ENCODE peak calls at places on chromosomes 3 and 15, in seven cellular contexts. Z is mucosa of descending colon; M is CD4-positive, alpha-beta T cell; J is CD8-positive, alpha-beta T cell; C is GM12865; E is fibroblast of the aortic adventitia; Q is AG04449. X is an unnamed sample.
A peak's percentile ranks its signal among the peaks of the same experiment; 100 is the strongest.

GRCh38 chr3:113070226-113071220 is 79.7 kb downstream of the GTPBP8 start:
- DNase-seq in Z (no peak), Q (no peak), C (peak; percentile 29), E (peak; percentile 49), M (no peak), J (no peak), X (peak; percentile 42)

GRCh38 chr3:105523496-105523895 is 156.8 kb downstream of the ALCAM start:
- DNase-seq in M (no peak), J (no peak), C (no peak), E (no peak), Z (no peak), Q (no peak), X (no peak)

GRCh38 chr15:78004919-78005634 is 72.4 kb downstream of the TBC1D2B start:
- DNase-seq in J (no peak), Z (peak; percentile 56), E (peak; percentile 85), M (no peak), Q (peak; percentile 65), C (no peak), X (no peak)

GRCh38 chr3:10994311-10994710 is 1.8 kb downstream of the SLC6A1 start:
- DNase-seq in Q (no peak), C (no peak), M (no peak), Z (no peak), E (no peak), J (no peak), X (no peak)

GRCh38 chr15:52790166-52790708 is at the start of gene ONECUT1:
- DNase-seq in J (no peak), Z (peak; percentile 72), M (peak; percentile 58), E (peak; percentile 11), Q (no peak), C (peak; percentile 65), X (peak; percentile 87)

GRCh38 chr3:133472889-133473288 is 73.0 kb downstream of the BFSP2 start:
- DNase-seq in Q (no peak), E (no peak), M (no peak), J (no peak), Z (no peak), C (no peak), X (no peak)

GRCh38 chr3:170714562-170715535 is 129.0 kb upstream of the SLC7A14 start:
- DNase-seq in Q (peak; percentile 77), J (no peak), M (no peak), Z (no peak), C (no peak), E (peak; percentile 82), X (no peak)

GRCh38 chr15:64810499-64811326 is 14.7 kb downstream of the PIF1 start:
- DNase-seq in E (no peak), Z (no peak), Q (no peak), J (no peak), C (no peak), M (no peak), X (no peak)

GRCh38 chr3:126036056-126036549 is 47.8 kb downstream of the SLC41A3 start:
- DNase-seq in M (no peak), E (no peak), J (no peak), Q (no peak), Z (no peak), C (no peak), X (no peak)

GRCh38 chr15:55555089-55555488 is 33.1 kb downstream of the PYGO1 start:
- DNase-seq in Z (no peak), E (no peak), J (no peak), C (no peak), Q (no peak), M (no peak), X (no peak)

GRCh38 chr15:60511351-60512157 is 32.6 kb upstream of the ICE2 start:
- DNase-seq in Z (no peak), E (no peak), C (no peak), M (no peak), J (no peak), Q (no peak), X (no peak)

GRCh38 chr3:147359177-147360062 is 46.9 kb downstream of the ZIC4 start:
- DNase-seq in J (no peak), E (no peak), M (no peak), Q (no peak), Z (no peak), C (no peak), X (no peak)

GRCh38 chr15:64527263-64527984 is 67.0 kb downstream of the ZNF609 start:
- DNase-seq in Z (no peak), J (no peak), C (no peak), E (peak; percentile 70), M (no peak), Q (peak; percentile 28), X (no peak)

GRCh38 chr3:9408061-9408460 is 10.6 kb downstream of the SETD5 start:
- DNase-seq in M (no peak), J (no peak), Z (no peak), C (no peak), Q (no peak), E (no peak), X (no peak)

GRCh38 chr3:13500133-13500885 is 20.2 kb downstream of the HDAC11 start:
- DNase-seq in E (no peak), J (no peak), C (no peak), Z (peak; percentile 21), M (no peak), Q (no peak), X (peak; percentile 61)

GRCh38 chr15:68511073-68511991 is 67.5 kb upstream of the CORO2B start:
- DNase-seq in M (no peak), C (no peak), E (peak; percentile 95), Q (peak; percentile 86), Z (no peak), J (no peak), X (no peak)

GRCh38 chr15:75650908-75651809 is 3.4 kb downstream of the SNX33 start:
- DNase-seq in E (no peak), M (no peak), C (no peak), Z (peak; percentile 58), Q (no peak), J (no peak), X (no peak)

DNA sequence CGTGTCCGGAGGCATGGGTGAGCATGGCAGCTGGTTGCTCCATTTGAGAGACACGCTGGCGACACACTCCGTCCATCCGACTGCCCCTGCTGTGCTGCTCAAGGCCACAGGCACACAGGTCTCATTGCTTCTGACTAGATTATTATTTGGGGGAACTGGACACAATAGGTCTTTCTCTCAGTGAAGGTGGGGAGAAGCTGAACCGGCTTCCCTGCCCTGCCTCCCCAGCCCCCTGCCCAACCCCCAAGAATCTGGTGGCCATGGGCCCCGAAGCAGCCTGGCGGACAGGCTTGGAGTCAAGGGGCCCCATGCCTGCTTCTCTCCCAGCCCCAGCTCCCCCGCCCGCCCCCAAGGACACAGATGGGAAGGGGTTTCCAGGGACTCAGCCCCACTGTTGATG is 49.5 kb downstream of the PGPEP1L start:
- DNase-seq in Z (no peak), Q (no peak), E (no peak), C (no peak), M (no peak), J (no peak), X (no peak)
- TF ChIP-seq CTCF in Z (no peak), Q (no peak), E (no peak), C (no peak), M (no peak), J (no peak), X (no peak)

GRCh38 chr3:51974277-51974962 is 444 bp upstream of the ABHD14A start:
- DNase-seq in J (no peak), Z (peak; percentile 72), C (peak; percentile 37), E (no peak), M (no peak), Q (no peak), X (no peak)
- TF ChIP-seq CTCF in J (no peak), Z (peak; percentile 2), C (no peak), E (no peak), M (peak; percentile 60), Q (no peak), X (no peak)

GRCh38 chr3:33145221-33145900 is 31.5 kb downstream of the CRTAP start:
- DNase-seq in M (no peak), Z (no peak), E (no peak), J (no peak), Q (no peak), C (no peak), X (no peak)

GRCh38 chr3:33144433-33144832 is 30.6 kb downstream of the CRTAP start:
- DNase-seq in J (peak; percentile 7), Q (no peak), Z (no peak), E (no peak), M (peak; percentile 9), C (peak; percentile 55), X (peak; percentile 43)

GRCh38 chr3:33145901-33146580 is 32.2 kb downstream of the CRTAP start:
- DNase-seq in C (no peak), Q (no peak), J (no peak), M (no peak), Z (no peak), E (no peak), X (no peak)

GRCh38 chr3:33152363-33153360 is 38.8 kb downstream of the CRTAP start:
- DNase-seq in J (no peak), Z (no peak), C (no peak), M (no peak), E (no peak), Q (no peak), X (no peak)

DNA sequence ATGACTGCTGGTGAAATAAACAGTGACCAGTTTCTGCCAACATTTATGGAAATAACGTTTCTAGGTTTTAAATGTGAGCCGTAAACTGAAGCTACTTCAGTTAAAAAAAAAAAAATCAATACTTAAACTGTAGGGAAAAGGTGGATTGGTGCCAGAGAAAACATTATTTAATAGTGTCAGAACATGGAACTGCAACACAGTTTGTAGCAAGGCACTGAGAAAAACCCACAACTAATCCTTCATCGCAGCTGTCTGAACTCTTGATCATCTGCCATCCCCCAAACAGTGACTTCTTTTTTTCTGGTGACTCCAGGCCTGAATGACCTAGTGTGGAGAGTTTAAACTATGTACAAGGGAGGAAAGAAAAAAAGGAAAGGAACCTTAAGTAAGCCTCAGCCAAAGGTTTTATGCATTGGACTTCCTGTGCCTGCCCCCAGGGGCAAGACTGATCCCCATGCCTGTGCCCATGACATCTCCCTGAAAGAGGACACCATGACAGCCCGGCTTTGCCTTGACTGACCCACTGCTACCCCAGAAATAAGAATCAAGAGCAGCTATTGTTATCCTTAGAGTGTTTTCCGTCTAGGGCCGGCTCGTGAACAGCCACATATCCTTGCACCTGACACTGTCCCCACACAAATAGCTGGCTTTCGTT is 33.1 kb downstream of the CRTAP start:
- DNase-seq in J (no peak), C (no peak), M (no peak), Q (no peak), Z (no peak), E (peak; percentile 76), X (no peak)
- TF ChIP-seq CTCF in J (no peak), C (no peak), M (no peak), Q (no peak), Z (no peak), E (peak; percentile 14), X (no peak)

DNA sequence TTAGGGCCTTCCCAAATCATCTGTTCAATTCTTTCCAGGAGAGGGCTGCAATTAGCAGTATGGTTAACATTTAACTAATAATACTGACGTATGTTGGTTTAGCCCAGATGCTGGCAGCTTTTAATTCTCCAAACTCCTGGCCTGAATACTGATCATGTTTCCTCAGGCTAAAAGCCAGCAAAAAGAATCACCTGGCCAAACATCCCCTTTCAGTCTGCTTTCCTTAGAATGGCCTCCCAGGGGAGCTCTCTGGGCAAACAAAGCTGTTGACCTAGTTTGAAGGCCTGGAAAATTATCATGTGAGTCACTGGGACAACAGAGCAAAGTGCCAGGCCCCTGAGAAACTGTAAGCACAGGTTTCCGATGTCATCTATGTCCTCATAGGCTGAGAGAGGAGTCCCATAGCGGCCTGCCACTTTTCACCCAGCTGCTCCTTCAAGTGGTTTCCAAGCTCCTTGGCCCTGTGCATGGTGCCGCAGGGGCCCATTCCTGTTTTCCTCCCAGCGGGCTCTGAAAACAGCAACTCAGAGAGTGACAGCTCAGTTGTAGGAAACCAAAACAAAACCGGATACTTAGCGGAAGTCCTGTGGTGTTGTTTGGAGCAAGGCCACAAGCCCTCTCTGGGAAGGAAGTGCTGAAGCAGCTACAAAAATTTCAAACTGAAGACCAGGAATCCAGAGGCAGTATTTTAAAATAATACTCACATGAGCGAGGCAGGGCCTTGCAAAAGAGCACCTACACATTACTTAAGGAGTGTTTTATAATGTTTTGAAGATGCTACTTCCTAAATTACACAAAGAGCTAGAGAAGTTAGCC is 36.5 kb upstream of the RAB11A start:
- DNase-seq in C (peak; percentile 71), Q (peak; percentile 77), E (peak; percentile 96), M (peak; percentile 49), Z (peak; percentile 82), J (peak; percentile 38), X (peak; percentile 32)
- TF ChIP-seq CTCF in C (no peak), Q (no peak), E (no peak), M (no peak), Z (no peak), J (no peak), X (no peak)

X was measured in GM10248.